ENCODE peak calls at places on chromosome 11, in four cellular contexts. C is ascending aorta, V is tibial nerve, L is neural progenitor cell. K is an unnamed sample. For H3K36me3, the result is how much of the 10 kb centered on the place peaks cover.

GRCh38 chr11:11296434-11296833 is 56.6 kb downstream of the CSNK2A3 start:
- DNase-seq in C (no peak), V (no peak), L (no peak), K (no peak)

GRCh38 chr11:7311903-7312302 is 60.2 kb downstream of the SYT9 start:
- DNase-seq in C (no peak), V (no peak), L (no peak), K (no peak)

GRCh38 chr11:72646024-72646423 is 28.2 kb downstream of the PDE2A start:
- DNase-seq in C (no peak), V (no peak), L (no peak), K (no peak)

GRCh38 chr11:95255523-95256165 is 24.6 kb upstream of the SESN3 start:
- DNase-seq in C (no peak), V (no peak), L (peak), K (no peak)

GRCh38 chr11:12543596-12544415 is 130.4 kb upstream of the TEAD1 start:
- DNase-seq in C (no peak), V (no peak), L (no peak), K (no peak)

GRCh38 chr11:102794382-102794781 is 3.6 kb downstream of the MMP1 start:
- DNase-seq in C (no peak), V (no peak), L (peak), K (peak)

GRCh38 chr11:66419825-66420224 is 1.0 kb upstream of the NPAS4 start:
- DNase-seq in C (no peak), V (no peak), L (peak), K (peak)

GRCh38 chr11:122706261-122706660 is 50.7 kb downstream of the UBASH3B start:
- DNase-seq in C (no peak), V (no peak), L (no peak), K (no peak)

GRCh38 chr11:85752890-85753581 is 57.9 kb downstream of the SYTL2 start:
- DNase-seq in C (no peak), V (peak), L (no peak), K (no peak)

GRCh38 chr11:68974421-68975194 is 6.2 kb downstream of the MRGPRD start:
- DNase-seq in C (peak), V (no peak), L (no peak), K (no peak)

GRCh38 chr11:1178906-1179305 is 21.2 kb downstream of the MUC5AC start:
- DNase-seq in C (no peak), V (no peak), L (no peak), K (no peak)

GRCh38 chr11:128884703-128885338 is 6.3 kb upstream of the KCNJ5 start:
- DNase-seq in C (no peak), V (peak), L (peak), K (peak)

GRCh38 chr11:88100161-88100560 is 75.1 kb downstream of the RAB38 start:
- DNase-seq in C (no peak), V (no peak), L (no peak), K (no peak)

GRCh38 chr11:33732176-33732575 is 4.0 kb downstream of the CD59 start:
- DNase-seq in C (no peak), V (no peak), L (no peak), K (no peak)

GRCh38 chr11:121318848-121319834 is 26.6 kb downstream of the SC5D start:
- DNase-seq in C (no peak), V (peak), L (peak), K (peak)

GRCh38 chr11:46279393-46280099 is 2.1 kb downstream of the CREB3L1 start:
- DNase-seq in C (no peak), V (no peak), L (peak), K (no peak)

GRCh38 chr11:83682645-83682973 is 396.4 kb upstream of the CCDC90B start:
- DNase-seq in C (no peak), V (no peak), L (no peak), K (no peak)

GRCh38 chr11:44861829-44862545 is 88.7 kb downstream of the TP53I11 start:
- DNase-seq in C (peak), V (peak), L (peak), K (peak)

GRCh38 chr11:119470316-119471266 is 47.6 kb upstream of the THY1 start:
- DNase-seq in C (no peak), V (no peak), L (no peak), K (no peak)

GRCh38 chr11:62449451-62449851 is 30.6 kb downstream of the SCGB1A1 start:
- DNase-seq in C (no peak), V (no peak), L (no peak), K (no peak)

GRCh38 chr11:120172054-120172881 is 34.4 kb upstream of the TRIM29 start:
- DNase-seq in C (peak), V (peak), L (peak), K (peak)

GRCh38 chr11:83734120-83734519 is 448.0 kb upstream of the CCDC90B start:
- DNase-seq in C (no peak), V (no peak), L (no peak), K (no peak)

DNA sequence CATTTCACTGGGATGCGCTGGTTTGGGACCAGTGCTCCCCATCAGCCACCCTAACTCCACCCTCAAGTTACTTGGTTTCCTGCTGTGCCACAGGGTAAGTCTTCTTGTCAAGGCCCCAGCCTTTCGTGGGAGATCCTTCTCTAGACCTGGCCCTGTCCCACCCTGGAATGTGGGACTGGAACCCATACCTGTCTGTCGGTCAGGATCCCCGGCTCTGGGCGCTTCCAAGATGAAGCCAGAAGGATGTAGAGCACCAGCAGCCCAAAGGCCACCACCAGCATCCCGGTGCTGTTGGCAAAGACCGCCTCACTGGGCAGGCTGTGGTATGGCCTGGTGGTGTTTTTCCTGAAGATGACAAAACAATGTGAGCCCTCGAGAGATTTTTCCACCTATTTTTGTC is 10.9 kb downstream of the CYB561A3 start:
- DNase-seq in C (no peak), V (no peak), L (no peak), K (no peak)
- H3K36me3 ChIP-seq in C (under half), V (under half), L (under half), K (under half)

GRCh38 chr11:67436459-67437081 is 912 bp downstream of the PTPRCAP start:
- DNase-seq in C (no peak), V (no peak), L (no peak), K (peak)

GRCh38 chr11:67438121-67438902 is 830 bp upstream of the PTPRCAP start:
- DNase-seq in C (no peak), V (no peak), L (no peak), K (no peak)

GRCh38 chr11:67435727-67436458 is 1.6 kb downstream of the PTPRCAP start:
- DNase-seq in C (no peak), V (no peak), L (no peak), K (no peak)

GRCh38 chr11:67435031-67435726 is 2.3 kb downstream of the PTPRCAP start:
- DNase-seq in C (no peak), V (no peak), L (no peak), K (no peak)

GRCh38 chr11:67437082-67437821 is at the start of gene PTPRCAP:
- DNase-seq in C (no peak), V (no peak), L (no peak), K (no peak)
- H3K27ac ChIP-seq in C (no peak), V (no peak), L (no peak), K (peak)

DNA sequence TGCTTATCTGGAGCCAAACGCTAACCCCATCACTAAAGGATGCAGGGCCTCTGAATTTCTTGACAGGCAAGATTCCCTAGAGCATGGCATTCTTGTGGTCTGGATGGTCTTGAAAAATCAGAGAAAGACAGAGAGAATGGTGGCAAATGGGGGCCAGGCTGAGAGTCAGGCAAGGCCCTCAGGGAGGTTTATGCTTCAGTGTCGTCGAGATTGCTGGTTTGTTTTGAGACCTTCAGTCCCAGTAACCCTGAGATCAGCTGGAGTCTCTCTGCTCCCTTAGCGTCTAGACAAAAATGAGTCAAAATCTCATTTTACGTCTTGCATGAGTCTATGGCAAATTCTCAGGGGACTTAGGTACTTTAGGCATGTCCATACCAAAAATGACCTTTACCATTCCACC is 539.4 kb downstream of the SOX6 start:
- DNase-seq in C (no peak), V (no peak), L (no peak), K (no peak)
- TF ChIP-seq CTCF in C (no peak), V (no peak), L (no peak), K (no peak)

GRCh38 chr11:116225784-116226410 is 546.9 kb downstream of the BUD13 start:
- DNase-seq in C (no peak), V (no peak), L (no peak), K (no peak)

GRCh38 chr11:116225236-116225635 is 547.6 kb downstream of the BUD13 start:
- DNase-seq in C (no peak), V (no peak), L (no peak), K (no peak)

GRCh38 chr11:116224154-116224888 is 548.5 kb downstream of the BUD13 start:
- DNase-seq in C (no peak), V (peak), L (peak), K (peak)

GRCh38 chr11:116224889-116225200 is 547.9 kb downstream of the BUD13 start:
- DNase-seq in C (no peak), V (no peak), L (no peak), K (no peak)

GRCh38 chr11:116226731-116227130 is 546.1 kb downstream of the BUD13 start:
- DNase-seq in C (no peak), V (no peak), L (no peak), K (no peak)
- H3K36me3 ChIP-seq in C (under half), V (under half), L (under half), K (under half)

DNA sequence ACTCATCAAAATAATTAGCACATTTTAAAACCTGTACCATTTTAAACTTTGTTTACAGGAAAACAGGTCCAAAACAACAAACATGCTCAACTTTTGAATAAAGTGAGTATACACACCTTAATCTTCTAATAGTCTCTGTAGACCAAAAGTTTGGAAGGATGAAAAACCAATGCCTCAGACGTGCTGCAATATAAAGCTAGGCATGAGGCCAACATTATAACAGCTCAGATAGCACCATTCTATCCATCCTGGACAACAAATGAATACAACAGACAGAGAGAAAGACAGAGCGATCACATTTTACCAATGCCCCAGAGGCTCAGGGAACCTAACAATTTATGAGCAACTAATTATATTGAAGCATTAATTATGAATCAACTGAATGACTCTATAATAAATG is 77.0 kb downstream of the PAK1 start:
- DNase-seq in C (no peak), V (no peak), L (no peak), K (no peak)
- H3K27ac ChIP-seq in C (no peak), V (no peak), L (no peak), K (no peak)